ENCODE peak calls at places on chromosomes 1 and 21, in six cellular contexts. One of them, this sample, is unnamed.

GRCh38 chr1:31196685-31197084 is 43.0 kb downstream of the NKAIN1 start:
- DNase-seq in colonic mucosa: no peak
- DNase-seq in type B pancreatic cell: no peak
- DNase-seq in OCI-LY7: no peak
- DNase-seq in fibroblast of mammary gland: peak
- DNase-seq in stomach: no peak
- DNase-seq in this sample: no peak

GRCh38 chr1:212669102-212669501 is 30.5 kb downstream of the BATF3 start:
- DNase-seq in type B pancreatic cell: no peak
- DNase-seq in colonic mucosa: no peak
- DNase-seq in OCI-LY7: peak
- DNase-seq in fibroblast of mammary gland: peak
- DNase-seq in stomach: no peak
- DNase-seq in this sample: no peak

GRCh38 chr1:207015791-207016190 is 16.8 kb downstream of the C1orf116 start:
- DNase-seq in type B pancreatic cell: no peak
- DNase-seq in OCI-LY7: no peak
- DNase-seq in colonic mucosa: no peak
- DNase-seq in fibroblast of mammary gland: no peak
- DNase-seq in stomach: no peak
- DNase-seq in this sample: no peak

GRCh38 chr1:154768456-154769125 is 101.5 kb downstream of the KCNN3 start:
- DNase-seq in type B pancreatic cell: no peak
- DNase-seq in fibroblast of mammary gland: peak
- DNase-seq in colonic mucosa: no peak
- DNase-seq in stomach: peak
- DNase-seq in OCI-LY7: no peak
- DNase-seq in this sample: no peak

GRCh38 chr1:12315126-12315525 is 85.3 kb downstream of the VPS13D start:
- DNase-seq in stomach: no peak
- DNase-seq in colonic mucosa: no peak
- DNase-seq in type B pancreatic cell: no peak
- DNase-seq in OCI-LY7: no peak
- DNase-seq in fibroblast of mammary gland: peak
- DNase-seq in this sample: no peak

GRCh38 chr1:92315766-92316413 is 17.0 kb downstream of the RPAP2 start:
- DNase-seq in stomach: no peak
- DNase-seq in type B pancreatic cell: no peak
- DNase-seq in colonic mucosa: no peak
- DNase-seq in OCI-LY7: no peak
- DNase-seq in fibroblast of mammary gland: no peak
- DNase-seq in this sample: no peak

GRCh38 chr1:221897312-221897711 is 155.4 kb upstream of the DUSP10 start:
- DNase-seq in fibroblast of mammary gland: peak
- DNase-seq in stomach: no peak
- DNase-seq in OCI-LY7: no peak
- DNase-seq in colonic mucosa: no peak
- DNase-seq in type B pancreatic cell: no peak
- DNase-seq in this sample: no peak

GRCh38 chr1:234271243-234271606 is 102.0 kb upstream of the COA6 start:
- DNase-seq in type B pancreatic cell: no peak
- DNase-seq in OCI-LY7: no peak
- DNase-seq in colonic mucosa: no peak
- DNase-seq in stomach: no peak
- DNase-seq in fibroblast of mammary gland: no peak
- DNase-seq in this sample: no peak

GRCh38 chr1:64624446-64624766 is 120.5 kb upstream of the RAVER2 start:
- DNase-seq in colonic mucosa: peak
- DNase-seq in fibroblast of mammary gland: peak
- DNase-seq in type B pancreatic cell: no peak
- DNase-seq in OCI-LY7: no peak
- DNase-seq in stomach: no peak
- DNase-seq in this sample: no peak

GRCh38 chr1:53942149-53942957 is 3.1 kb downstream of the IFT25 start:
- DNase-seq in stomach: no peak
- DNase-seq in fibroblast of mammary gland: peak
- DNase-seq in colonic mucosa: no peak
- DNase-seq in type B pancreatic cell: no peak
- DNase-seq in OCI-LY7: no peak
- DNase-seq in this sample: no peak

GRCh38 chr1:226203237-226203636 is 16.7 kb upstream of the ACBD3 start:
- DNase-seq in colonic mucosa: no peak
- DNase-seq in OCI-LY7: no peak
- DNase-seq in type B pancreatic cell: no peak
- DNase-seq in fibroblast of mammary gland: no peak
- DNase-seq in stomach: no peak
- DNase-seq in this sample: no peak

GRCh38 chr1:1032428-1032827 is 12.5 kb downstream of the AGRN start:
- DNase-seq in fibroblast of mammary gland: no peak
- DNase-seq in colonic mucosa: no peak
- DNase-seq in stomach: peak
- DNase-seq in type B pancreatic cell: no peak
- DNase-seq in OCI-LY7: no peak
- DNase-seq in this sample: no peak

GRCh38 chr1:167232801-167233200 is 12.1 kb downstream of the POU2F1 start:
- DNase-seq in OCI-LY7: no peak
- DNase-seq in colonic mucosa: no peak
- DNase-seq in stomach: no peak
- DNase-seq in type B pancreatic cell: no peak
- DNase-seq in fibroblast of mammary gland: no peak
- DNase-seq in this sample: no peak

GRCh38 chr1:15156807-15157380 is 3.3 kb downstream of the TMEM51 start:
- DNase-seq in stomach: no peak
- DNase-seq in type B pancreatic cell: no peak
- DNase-seq in colonic mucosa: no peak
- DNase-seq in OCI-LY7: no peak
- DNase-seq in fibroblast of mammary gland: no peak
- DNase-seq in this sample: no peak

GRCh38 chr1:223704921-223705878 is 7.1 kb upstream of the CAPN2 start:
- DNase-seq in colonic mucosa: no peak
- DNase-seq in OCI-LY7: no peak
- DNase-seq in type B pancreatic cell: no peak
- DNase-seq in stomach: no peak
- DNase-seq in fibroblast of mammary gland: peak
- DNase-seq in this sample: no peak

GRCh38 chr1:44103270-44104131 is 15.1 kb upstream of the KLF17 start:
- DNase-seq in colonic mucosa: peak
- DNase-seq in OCI-LY7: no peak
- DNase-seq in fibroblast of mammary gland: peak
- DNase-seq in stomach: no peak
- DNase-seq in type B pancreatic cell: no peak
- DNase-seq in this sample: peak

GRCh38 chr1:226308166-226308722 is 720 bp downstream of the LIN9 start:
- DNase-seq in colonic mucosa: peak
- DNase-seq in fibroblast of mammary gland: no peak
- DNase-seq in stomach: peak
- DNase-seq in OCI-LY7: peak
- DNase-seq in type B pancreatic cell: no peak
- DNase-seq in this sample: no peak

GRCh38 chr1:147115496-147115895 is 56.8 kb downstream of the PRKAB2 start:
- DNase-seq in colonic mucosa: no peak
- DNase-seq in type B pancreatic cell: no peak
- DNase-seq in fibroblast of mammary gland: no peak
- DNase-seq in OCI-LY7: no peak
- DNase-seq in stomach: no peak
- DNase-seq in this sample: no peak

GRCh38 chr1:68975534-68975933 is 478.7 kb upstream of the DEPDC1 start:
- DNase-seq in colonic mucosa: no peak
- DNase-seq in stomach: no peak
- DNase-seq in type B pancreatic cell: no peak
- DNase-seq in OCI-LY7: no peak
- DNase-seq in fibroblast of mammary gland: no peak
- DNase-seq in this sample: no peak

GRCh38 chr1:26696191-26696644 is 403 bp downstream of the ARID1A start:
- DNase-seq in OCI-LY7: no peak
- DNase-seq in type B pancreatic cell: no peak
- DNase-seq in stomach: no peak
- DNase-seq in fibroblast of mammary gland: no peak
- DNase-seq in colonic mucosa: no peak
- DNase-seq in this sample: no peak

GRCh38 chr1:7269525-7269924 is 484.3 kb downstream of the CAMTA1 start:
- DNase-seq in OCI-LY7: no peak
- DNase-seq in stomach: no peak
- DNase-seq in fibroblast of mammary gland: no peak
- DNase-seq in colonic mucosa: no peak
- DNase-seq in type B pancreatic cell: no peak
- DNase-seq in this sample: no peak

GRCh38 chr1:116852910-116853309 is 56.8 kb upstream of the PTGFRN start:
- DNase-seq in OCI-LY7: no peak
- DNase-seq in type B pancreatic cell: no peak
- DNase-seq in fibroblast of mammary gland: peak
- DNase-seq in stomach: no peak
- DNase-seq in colonic mucosa: no peak
- DNase-seq in this sample: no peak

GRCh38 chr1:226708342-226708780 is 30.7 kb downstream of the ITPKB start:
- DNase-seq in stomach: no peak
- DNase-seq in fibroblast of mammary gland: peak
- DNase-seq in OCI-LY7: no peak
- DNase-seq in type B pancreatic cell: no peak
- DNase-seq in colonic mucosa: no peak
- DNase-seq in this sample: no peak

GRCh38 chr1:44077421-44077820 is 41.2 kb upstream of the KLF17 start:
- DNase-seq in type B pancreatic cell: no peak
- DNase-seq in stomach: no peak
- DNase-seq in OCI-LY7: no peak
- DNase-seq in fibroblast of mammary gland: no peak
- DNase-seq in colonic mucosa: no peak
- DNase-seq in this sample: no peak

GRCh38 chr1:180981596-180982387 is 40.9 kb downstream of the STX6 start:
- DNase-seq in stomach: no peak
- DNase-seq in colonic mucosa: no peak
- DNase-seq in type B pancreatic cell: peak
- DNase-seq in OCI-LY7: no peak
- DNase-seq in fibroblast of mammary gland: no peak
- DNase-seq in this sample: no peak

GRCh38 chr21:14143999-14144398 is 66.8 kb downstream of the LIPI start:
- DNase-seq in OCI-LY7: no peak
- DNase-seq in colonic mucosa: no peak
- DNase-seq in type B pancreatic cell: no peak
- DNase-seq in stomach: no peak
- DNase-seq in fibroblast of mammary gland: no peak
- DNase-seq in this sample: no peak

GRCh38 chr1:99852648-99853047 is 2.5 kb downstream of the AGL start:
- DNase-seq in colonic mucosa: no peak
- DNase-seq in type B pancreatic cell: no peak
- DNase-seq in fibroblast of mammary gland: peak
- DNase-seq in OCI-LY7: no peak
- DNase-seq in stomach: no peak
- DNase-seq in this sample: no peak

GRCh38 chr21:46420241-46421190 is 38.2 kb upstream of the DIP2A start:
- DNase-seq in fibroblast of mammary gland: no peak
- DNase-seq in type B pancreatic cell: no peak
- DNase-seq in colonic mucosa: no peak
- DNase-seq in stomach: no peak
- DNase-seq in OCI-LY7: no peak
- DNase-seq in this sample: no peak
- TF ChIP-seq CTCF in fibroblast of mammary gland: no peak
- TF ChIP-seq CTCF in type B pancreatic cell: no peak
- TF ChIP-seq CTCF in colonic mucosa: no peak
- TF ChIP-seq CTCF in stomach: no peak
- TF ChIP-seq CTCF in OCI-LY7: no peak
- TF ChIP-seq CTCF in this sample: no peak

GRCh38 chr1:158022554-158023278 is 29.3 kb downstream of the KIRREL1 start:
- DNase-seq in colonic mucosa: peak
- DNase-seq in fibroblast of mammary gland: no peak
- DNase-seq in OCI-LY7: no peak
- DNase-seq in type B pancreatic cell: no peak
- DNase-seq in stomach: no peak
- DNase-seq in this sample: no peak

GRCh38 chr1:158019177-158019868 is 25.9 kb downstream of the KIRREL1 start:
- DNase-seq in type B pancreatic cell: no peak
- DNase-seq in fibroblast of mammary gland: peak
- DNase-seq in OCI-LY7: no peak
- DNase-seq in colonic mucosa: no peak
- DNase-seq in stomach: no peak
- DNase-seq in this sample: no peak

GRCh38 chr1:158020877-158021630 is 27.6 kb downstream of the KIRREL1 start:
- DNase-seq in fibroblast of mammary gland: peak
- DNase-seq in stomach: no peak
- DNase-seq in colonic mucosa: no peak
- DNase-seq in type B pancreatic cell: no peak
- DNase-seq in OCI-LY7: no peak
- DNase-seq in this sample: no peak

GRCh38 chr1:158024737-158025136 is 31.3 kb downstream of the KIRREL1 start:
- DNase-seq in OCI-LY7: no peak
- DNase-seq in type B pancreatic cell: no peak
- DNase-seq in stomach: no peak
- DNase-seq in fibroblast of mammary gland: no peak
- DNase-seq in colonic mucosa: no peak
- DNase-seq in this sample: no peak

GRCh38 chr1:158021721-158022120 is 28.3 kb downstream of the KIRREL1 start:
- DNase-seq in fibroblast of mammary gland: no peak
- DNase-seq in stomach: no peak
- DNase-seq in OCI-LY7: no peak
- DNase-seq in colonic mucosa: peak
- DNase-seq in type B pancreatic cell: no peak
- DNase-seq in this sample: no peak
- TF ChIP-seq CTCF in fibroblast of mammary gland: no peak
- TF ChIP-seq CTCF in stomach: no peak
- TF ChIP-seq CTCF in OCI-LY7: no peak
- TF ChIP-seq CTCF in colonic mucosa: no peak
- TF ChIP-seq CTCF in type B pancreatic cell: no peak
- TF ChIP-seq CTCF in this sample: no peak

DNA sequence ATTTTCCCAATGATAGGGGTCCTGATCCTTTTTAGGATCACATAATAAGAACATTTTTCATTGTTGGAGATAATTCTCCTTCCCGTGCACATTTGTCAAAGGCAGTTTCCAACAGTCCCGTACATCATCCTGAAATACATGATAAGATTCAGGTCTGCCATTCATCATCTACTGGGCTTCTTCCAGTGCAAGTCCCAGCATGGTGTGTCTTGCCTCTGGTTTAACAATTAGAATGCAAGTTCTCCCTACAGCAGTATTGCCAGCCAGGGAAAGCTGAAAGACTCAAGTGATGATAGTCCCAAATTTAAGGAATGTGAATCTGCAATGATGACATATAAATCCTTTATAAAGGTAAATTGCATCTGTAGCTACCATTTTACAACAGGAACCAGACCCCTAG is 146.2 kb downstream of the DAB1 start:
- DNase-seq in colonic mucosa: no peak
- DNase-seq in OCI-LY7: no peak
- DNase-seq in type B pancreatic cell: no peak
- DNase-seq in fibroblast of mammary gland: no peak
- DNase-seq in stomach: no peak
- DNase-seq in this sample: no peak
- TF ChIP-seq CTCF in colonic mucosa: no peak
- TF ChIP-seq CTCF in OCI-LY7: no peak
- TF ChIP-seq CTCF in type B pancreatic cell: no peak
- TF ChIP-seq CTCF in fibroblast of mammary gland: no peak
- TF ChIP-seq CTCF in stomach: no peak
- TF ChIP-seq CTCF in this sample: no peak

GRCh38 chr1:60848583-60849188 is 233.7 kb upstream of the NFIA start:
- DNase-seq in stomach: no peak
- DNase-seq in colonic mucosa: no peak
- DNase-seq in fibroblast of mammary gland: peak
- DNase-seq in OCI-LY7: peak
- DNase-seq in type B pancreatic cell: no peak
- DNase-seq in this sample: no peak
- TF ChIP-seq CTCF in stomach: peak
- TF ChIP-seq CTCF in colonic mucosa: peak
- TF ChIP-seq CTCF in fibroblast of mammary gland: peak
- TF ChIP-seq CTCF in OCI-LY7: peak
- TF ChIP-seq CTCF in type B pancreatic cell: peak
- TF ChIP-seq CTCF in this sample: peak